ENCODE peak calls at places on chromosome 13, in ten cellular contexts. X is left ventricle myocardium inferior; P is aorta; T is tibial nerve; V is MM.1S; B is lower lobe of right lung; J is CD8-positive, alpha-beta T cell; R is cardiac muscle cell; A is endodermal cell; Y is Peyer's patch. H is an unnamed sample. For H3K4me1, the result is how much of the 10 kb centered on the place peaks cover.

GRCh38 chr13:51998723-51999471 is 12.4 kb downstream of the ATP7B start:
- DNase-seq in X (no peak), P (no peak), T (no peak), V (no peak), B (no peak), J (no peak), R (peak), A (peak), Y (no peak), H (no peak)

GRCh38 chr13:59088716-59089115 is 1075.0 kb downstream of the DIAPH3 start:
- DNase-seq in X (no peak), P (no peak), T (no peak), V (no peak), B (no peak), J (no peak), R (no peak), A (no peak), Y (no peak), H (no peak)

GRCh38 chr13:46603165-46603603 is 50.2 kb downstream of the LRCH1 start:
- DNase-seq in X (no peak), P (no peak), T (no peak), V (no peak), B (no peak), J (no peak), R (no peak), A (no peak), Y (no peak), H (no peak)

GRCh38 chr13:114124921-114125320 is 7.5 kb downstream of the RASA3 start:
- DNase-seq in X (no peak), P (no peak), T (no peak), V (no peak), B (no peak), J (peak), R (no peak), A (no peak), Y (no peak), H (no peak)

GRCh38 chr13:67914535-67914934 is 684.4 kb upstream of the PCDH9 start:
- DNase-seq in X (no peak), P (peak), T (no peak), V (no peak), B (no peak), J (no peak), R (no peak), A (no peak), Y (no peak), H (no peak)

GRCh38 chr13:43433691-43434121 is 353.1 kb downstream of the ENOX1 start:
- DNase-seq in X (no peak), P (no peak), T (no peak), V (no peak), B (no peak), J (no peak), R (no peak), A (no peak), Y (no peak), H (no peak)

GRCh38 chr13:94454906-94455305 is 24.6 kb downstream of the DCT start:
- DNase-seq in X (no peak), P (no peak), T (no peak), V (no peak), B (no peak), J (no peak), R (no peak), A (no peak), Y (no peak), H (no peak)

GRCh38 chr13:83577183-83577582 is 305.1 kb downstream of the SLITRK1 start:
- DNase-seq in X (no peak), P (no peak), T (no peak), V (no peak), B (no peak), J (no peak), R (no peak), A (no peak), Y (no peak), H (no peak)

GRCh38 chr13:102597029-102598015 is 536 bp downstream of the TPP2 start:
- DNase-seq in X (peak), P (peak), T (no peak), V (peak), B (peak), J (no peak), R (peak), A (peak), Y (peak), H (peak)

GRCh38 chr13:107421951-107422350 is 793.4 kb downstream of the LIG4 start:
- DNase-seq in X (no peak), P (no peak), T (no peak), V (no peak), B (no peak), J (no peak), R (no peak), A (no peak), Y (no peak), H (no peak)

GRCh38 chr13:72643339-72643989 is 84.0 kb downstream of the MZT1 start:
- DNase-seq in X (peak), P (no peak), T (peak), V (peak), B (peak), J (no peak), R (peak), A (peak), Y (peak), H (peak)

GRCh38 chr13:78998736-78999135 is 339.8 kb upstream of the OBI1 start:
- DNase-seq in X (no peak), P (no peak), T (no peak), V (no peak), B (no peak), J (no peak), R (no peak), A (no peak), Y (no peak), H (no peak)
- H3K4me1 ChIP-seq in X (under half), P (under half), T (under half), V (under half), B (under half), J (under half), R (under half), A (under half), Y (under half), H (under half)

DNA sequence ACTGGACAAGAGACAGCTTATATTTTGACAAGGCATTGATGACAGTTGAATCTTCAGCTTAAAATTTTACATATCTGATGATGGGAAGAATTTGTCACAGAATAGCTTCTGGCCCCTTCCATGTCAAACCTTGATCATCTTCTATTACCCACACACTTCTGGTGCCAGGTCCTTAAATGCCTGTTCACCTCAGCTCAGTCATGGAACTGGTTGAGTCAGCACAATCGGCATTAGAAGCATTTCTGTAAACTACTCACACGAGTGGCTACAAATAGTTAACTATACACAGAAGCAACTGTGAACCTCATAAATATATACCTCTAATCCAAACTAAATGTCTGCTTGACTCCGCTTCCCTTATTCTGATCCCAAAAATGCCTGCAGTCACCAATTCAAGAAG is 161.2 kb downstream of the FOXO1 start:
- DNase-seq in X (no peak), P (no peak), T (no peak), V (no peak), B (no peak), J (no peak), R (no peak), A (no peak), Y (no peak), H (no peak)
- H3K4me1 ChIP-seq in X (under half), P (under half), T (under half), V (under half), B (under half), J (under half), R (under half), A (under half), Y (under half), H (under half)

GRCh38 chr13:99363391-99363790 is 56.2 kb upstream of the GPR183 start:
- DNase-seq in X (no peak), P (no peak), T (no peak), V (no peak), B (no peak), J (no peak), R (no peak), A (peak), Y (no peak), H (no peak)
- H3K4me1 ChIP-seq in X (under half), P (under half), T (under half), V (under half), B (under half), J (half or more), R (under half), A (under half), Y (under half), H (under half)

GRCh38 chr13:40968416-40969000 is 50.6 kb downstream of the ELF1 start:
- DNase-seq in X (no peak), P (no peak), T (no peak), V (no peak), B (no peak), J (no peak), R (no peak), A (no peak), Y (no peak), H (no peak)
- H3K4me1 ChIP-seq in X (half or more), P (under half), T (half or more), V (under half), B (half or more), J (half or more), R (under half), A (under half), Y (under half), H (under half)

GRCh38 chr13:112720814-112721197 is 31.0 kb downstream of the ATP11A start:
- DNase-seq in X (no peak), P (no peak), T (no peak), V (no peak), B (no peak), J (no peak), R (no peak), A (no peak), Y (peak), H (no peak)
- H3K4me1 ChIP-seq in X (half or more), P (under half), T (under half), V (under half), B (half or more), J (under half), R (under half), A (under half), Y (under half), H (under half)

DNA sequence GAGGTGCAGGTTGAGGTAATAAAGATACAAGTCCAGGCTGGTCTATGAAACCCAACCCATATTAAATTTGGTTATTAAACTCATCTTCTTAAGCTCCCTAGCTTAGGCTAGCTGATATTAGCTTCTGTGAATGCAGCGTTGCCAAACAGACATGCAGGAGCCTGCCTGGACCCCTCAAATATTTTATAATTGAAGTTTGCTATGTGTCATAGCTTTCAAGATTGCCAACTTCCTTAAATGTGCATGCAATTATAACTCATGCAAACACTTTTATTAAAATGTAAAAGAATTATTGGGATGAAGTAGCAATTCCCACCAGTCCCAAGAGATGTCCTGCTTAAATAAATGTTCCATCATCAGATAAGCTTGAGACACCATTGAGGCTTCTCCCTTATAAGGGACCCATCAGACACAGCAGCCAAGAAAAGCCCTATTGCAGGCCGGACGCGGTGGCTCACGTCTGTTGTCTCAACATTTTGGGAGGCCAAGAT is 51.3 kb downstream of the MBNL2 start:
- DNase-seq in X (no peak), P (no peak), T (no peak), V (no peak), B (no peak), J (no peak), R (no peak), A (no peak), Y (no peak), H (no peak)
- H3K4me1 ChIP-seq in X (half or more), P (under half), T (half or more), V (under half), B (half or more), J (under half), R (under half), A (under half), Y (under half), H (half or more)

H was measured in tibial artery.